ENCODE peak calls at places on chromosome 10, in six cellular contexts. One of them, this sample, is unnamed.

GRCh38 chr10:85919358-85920022 is 447.1 kb downstream of the GRID1 start:
- DNase-seq in esophagus muscularis mucosa: peak; percentile 80
- DNase-seq in tibial nerve: no peak
- DNase-seq in H1: no peak
- DNase-seq in suprapubic skin: no peak
- DNase-seq in A549: no peak
- DNase-seq in this sample: no peak

GRCh38 chr10:11469575-11470391 is 141.7 kb downstream of the USP6NL start:
- DNase-seq in esophagus muscularis mucosa: no peak
- DNase-seq in A549: no peak
- DNase-seq in suprapubic skin: no peak
- DNase-seq in H1: no peak
- DNase-seq in tibial nerve: no peak
- DNase-seq in this sample: no peak

GRCh38 chr10:110643670-110644597 is at the start of gene RBM20:
- DNase-seq in tibial nerve: no peak
- DNase-seq in A549: peak; percentile 56
- DNase-seq in H1: peak; percentile 75
- DNase-seq in suprapubic skin: no peak
- DNase-seq in esophagus muscularis mucosa: no peak
- DNase-seq in this sample: peak; percentile 69

GRCh38 chr10:18618995-18619394 is 32.4 kb downstream of the NSUN6 start:
- DNase-seq in A549: no peak
- DNase-seq in esophagus muscularis mucosa: no peak
- DNase-seq in H1: no peak
- DNase-seq in tibial nerve: no peak
- DNase-seq in suprapubic skin: no peak
- DNase-seq in this sample: no peak

GRCh38 chr10:133260895-133261725 is 15.6 kb downstream of the ADAM8 start:
- DNase-seq in H1: no peak
- DNase-seq in esophagus muscularis mucosa: no peak
- DNase-seq in suprapubic skin: no peak
- DNase-seq in A549: peak; percentile 60
- DNase-seq in tibial nerve: no peak
- DNase-seq in this sample: peak; percentile 82

GRCh38 chr10:14379556-14380330 is 49.0 kb upstream of the FRMD4A start:
- DNase-seq in suprapubic skin: no peak
- DNase-seq in A549: no peak
- DNase-seq in H1: no peak
- DNase-seq in tibial nerve: no peak
- DNase-seq in esophagus muscularis mucosa: no peak
- DNase-seq in this sample: no peak

GRCh38 chr10:107166378-107166777 is 1.9 kb upstream of the SORCS1 start:
- DNase-seq in H1: no peak
- DNase-seq in suprapubic skin: no peak
- DNase-seq in esophagus muscularis mucosa: no peak
- DNase-seq in tibial nerve: no peak
- DNase-seq in A549: no peak
- DNase-seq in this sample: no peak

GRCh38 chr10:110214380-110214826 is 7.0 kb downstream of the MXI1 start:
- DNase-seq in A549: no peak
- DNase-seq in suprapubic skin: no peak
- DNase-seq in tibial nerve: no peak
- DNase-seq in H1: no peak
- DNase-seq in esophagus muscularis mucosa: peak; percentile 70
- DNase-seq in this sample: no peak

GRCh38 chr10:93138113-93138870 is 64.6 kb downstream of the CYP26A1 start:
- DNase-seq in tibial nerve: no peak
- DNase-seq in H1: no peak
- DNase-seq in suprapubic skin: no peak
- DNase-seq in A549: no peak
- DNase-seq in esophagus muscularis mucosa: no peak
- DNase-seq in this sample: no peak

GRCh38 chr10:59817806-59818205 is 64.6 kb upstream of the MRLN start:
- DNase-seq in tibial nerve: no peak
- DNase-seq in suprapubic skin: no peak
- DNase-seq in esophagus muscularis mucosa: no peak
- DNase-seq in H1: no peak
- DNase-seq in A549: no peak
- DNase-seq in this sample: no peak

GRCh38 chr10:44413416-44413815 is 28.5 kb upstream of the CXCL12 start:
- DNase-seq in tibial nerve: no peak
- DNase-seq in suprapubic skin: no peak
- DNase-seq in esophagus muscularis mucosa: no peak
- DNase-seq in H1: no peak
- DNase-seq in A549: no peak
- DNase-seq in this sample: no peak

GRCh38 chr10:72097448-72098300 is 9.3 kb upstream of the SPOCK2 start:
- DNase-seq in esophagus muscularis mucosa: peak; percentile 45
- DNase-seq in H1: no peak
- DNase-seq in A549: peak; percentile 98
- DNase-seq in suprapubic skin: no peak
- DNase-seq in tibial nerve: no peak
- DNase-seq in this sample: no peak

GRCh38 chr10:77197544-77197943 is 440.1 kb downstream of the KCNMA1 start:
- DNase-seq in esophagus muscularis mucosa: no peak
- DNase-seq in suprapubic skin: no peak
- DNase-seq in A549: no peak
- DNase-seq in H1: no peak
- DNase-seq in tibial nerve: no peak
- DNase-seq in this sample: no peak

GRCh38 chr10:77195101-77195500 is 442.5 kb downstream of the KCNMA1 start:
- DNase-seq in suprapubic skin: no peak
- DNase-seq in tibial nerve: no peak
- DNase-seq in esophagus muscularis mucosa: no peak
- DNase-seq in H1: no peak
- DNase-seq in A549: peak; percentile 69
- DNase-seq in this sample: peak; percentile 91

GRCh38 chr10:77201135-77202111 is 436.2 kb downstream of the KCNMA1 start:
- DNase-seq in esophagus muscularis mucosa: no peak
- DNase-seq in suprapubic skin: no peak
- DNase-seq in tibial nerve: no peak
- DNase-seq in H1: no peak
- DNase-seq in A549: no peak
- DNase-seq in this sample: peak; percentile 79

GRCh38 chr10:77192402-77192801 is 445.2 kb downstream of the KCNMA1 start:
- DNase-seq in A549: no peak
- DNase-seq in esophagus muscularis mucosa: no peak
- DNase-seq in H1: no peak
- DNase-seq in tibial nerve: no peak
- DNase-seq in suprapubic skin: no peak
- DNase-seq in this sample: no peak

GRCh38 chr10:77196616-77197015 is 441.0 kb downstream of the KCNMA1 start:
- DNase-seq in tibial nerve: no peak
- DNase-seq in A549: no peak
- DNase-seq in H1: no peak
- DNase-seq in suprapubic skin: no peak
- DNase-seq in esophagus muscularis mucosa: no peak
- DNase-seq in this sample: no peak
- H3K4me3 ChIP-seq in tibial nerve: no peak overlapping the region
- H3K4me3 ChIP-seq in A549: no peak overlapping the region
- H3K4me3 ChIP-seq in H1: no peak overlapping the region
- H3K4me3 ChIP-seq in suprapubic skin: no peak overlapping the region
- H3K4me3 ChIP-seq in esophagus muscularis mucosa: no peak overlapping the region
- H3K4me3 ChIP-seq in this sample: no peak overlapping the region

GRCh38 chr10:4622374-4622773 is 203.6 kb upstream of the AKR1E2 start:
- DNase-seq in suprapubic skin: no peak
- DNase-seq in esophagus muscularis mucosa: no peak
- DNase-seq in A549: no peak
- DNase-seq in tibial nerve: no peak
- DNase-seq in H1: no peak
- DNase-seq in this sample: no peak
- H3K9me3 ChIP-seq in suprapubic skin: no peaks in the 10 kb centered on the region
- H3K9me3 ChIP-seq in esophagus muscularis mucosa: no peaks in the 10 kb centered on the region
- H3K9me3 ChIP-seq in A549: peaks cover 8% of the 10 kb centered on the region
- H3K9me3 ChIP-seq in tibial nerve: no peaks in the 10 kb centered on the region
- H3K9me3 ChIP-seq in H1: no peaks in the 10 kb centered on the region
- H3K9me3 ChIP-seq in this sample: no peaks in the 10 kb centered on the region

DNA sequence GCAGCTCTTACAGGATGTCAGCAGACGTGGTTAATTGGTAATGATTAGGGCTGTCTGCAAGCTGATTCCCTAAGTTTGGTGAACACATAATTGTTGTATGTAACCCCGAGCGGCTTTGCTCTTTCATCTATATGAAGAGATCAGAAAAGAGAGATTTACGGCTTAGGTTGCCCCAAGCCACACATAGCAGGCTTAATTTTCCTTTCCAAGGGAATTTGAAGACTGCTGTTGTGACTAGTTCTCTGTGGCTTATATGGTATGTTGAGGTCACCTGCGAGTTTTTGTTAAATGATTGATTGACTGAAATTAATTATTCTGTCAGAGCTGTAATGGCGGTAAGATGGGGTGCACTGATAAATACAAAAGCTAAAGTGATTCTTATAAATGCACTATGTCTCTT is 759.4 kb downstream of the LRMDA start:
- DNase-seq in H1: no peak
- DNase-seq in esophagus muscularis mucosa: no peak
- DNase-seq in tibial nerve: no peak
- DNase-seq in suprapubic skin: no peak
- DNase-seq in A549: no peak
- DNase-seq in this sample: no peak
- TF ChIP-seq EP300 in H1: no peak
- TF ChIP-seq EP300 in esophagus muscularis mucosa: no peak
- TF ChIP-seq EP300 in tibial nerve: no peak
- TF ChIP-seq EP300 in suprapubic skin: no peak
- TF ChIP-seq EP300 in A549: no peak
- TF ChIP-seq EP300 in this sample: no peak

DNA sequence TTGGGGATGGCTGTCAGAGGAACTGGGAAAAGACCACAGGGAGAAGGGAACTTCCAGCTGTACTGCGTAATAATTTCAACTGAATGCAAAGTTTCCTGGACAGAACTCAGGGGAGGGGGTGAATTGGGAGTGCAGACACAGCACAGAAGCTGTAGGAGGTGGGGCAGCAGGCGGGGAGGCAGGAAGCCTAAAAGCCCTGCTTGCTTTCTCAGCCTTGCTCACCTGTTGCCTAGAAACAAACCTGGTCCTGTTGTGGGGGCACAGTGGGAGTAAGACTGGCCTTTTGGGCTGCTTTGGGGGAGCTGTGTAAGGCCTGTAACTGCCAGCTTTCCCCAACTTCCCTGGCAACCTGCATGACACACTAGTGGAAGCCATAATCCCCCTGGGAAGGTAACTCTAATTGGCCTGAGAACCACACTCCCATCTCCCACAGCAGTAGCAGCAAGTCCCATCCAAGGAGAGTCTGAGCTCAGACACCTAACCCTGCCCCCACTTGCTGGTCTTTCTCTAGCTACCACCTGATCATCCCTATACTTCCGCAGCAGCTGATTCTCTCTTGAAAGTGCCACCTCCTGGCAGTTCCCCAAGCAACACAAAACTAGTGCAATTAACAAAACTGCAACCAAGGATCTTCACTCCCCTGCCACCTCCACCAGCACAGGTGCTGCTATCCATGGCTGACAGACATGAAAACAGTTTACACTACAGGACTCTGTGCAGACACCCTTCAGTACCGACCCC is 1239.3 kb downstream of the SORCS1 start:
- DNase-seq in tibial nerve: no peak
- DNase-seq in A549: no peak
- DNase-seq in esophagus muscularis mucosa: no peak
- DNase-seq in suprapubic skin: no peak
- DNase-seq in H1: peak; percentile 45
- DNase-seq in this sample: no peak
- H3K4me3 ChIP-seq in tibial nerve: no peak overlapping the region
- H3K4me3 ChIP-seq in A549: no peak overlapping the region
- H3K4me3 ChIP-seq in esophagus muscularis mucosa: no peak overlapping the region
- H3K4me3 ChIP-seq in suprapubic skin: no peak overlapping the region
- H3K4me3 ChIP-seq in H1: no peak overlapping the region
- H3K4me3 ChIP-seq in this sample: no peak overlapping the region

GRCh38 chr10:52966904-52967303 is 194.3 kb upstream of the MBL2 start:
- DNase-seq in H1: no peak
- DNase-seq in esophagus muscularis mucosa: no peak
- DNase-seq in suprapubic skin: no peak
- DNase-seq in A549: no peak
- DNase-seq in tibial nerve: no peak
- DNase-seq in this sample: no peak

GRCh38 chr10:52961298-52961697 is 188.7 kb upstream of the MBL2 start:
- DNase-seq in esophagus muscularis mucosa: no peak
- DNase-seq in suprapubic skin: no peak
- DNase-seq in H1: no peak
- DNase-seq in tibial nerve: no peak
- DNase-seq in A549: no peak
- DNase-seq in this sample: no peak

GRCh38 chr10:52965938-52966401 is 193.4 kb upstream of the MBL2 start:
- DNase-seq in H1: no peak
- DNase-seq in suprapubic skin: no peak
- DNase-seq in esophagus muscularis mucosa: no peak
- DNase-seq in A549: no peak
- DNase-seq in tibial nerve: no peak
- DNase-seq in this sample: no peak

GRCh38 chr10:52967806-52968795 is 195.5 kb upstream of the MBL2 start:
- DNase-seq in H1: no peak
- DNase-seq in suprapubic skin: no peak
- DNase-seq in tibial nerve: no peak
- DNase-seq in esophagus muscularis mucosa: no peak
- DNase-seq in A549: no peak
- DNase-seq in this sample: no peak

DNA sequence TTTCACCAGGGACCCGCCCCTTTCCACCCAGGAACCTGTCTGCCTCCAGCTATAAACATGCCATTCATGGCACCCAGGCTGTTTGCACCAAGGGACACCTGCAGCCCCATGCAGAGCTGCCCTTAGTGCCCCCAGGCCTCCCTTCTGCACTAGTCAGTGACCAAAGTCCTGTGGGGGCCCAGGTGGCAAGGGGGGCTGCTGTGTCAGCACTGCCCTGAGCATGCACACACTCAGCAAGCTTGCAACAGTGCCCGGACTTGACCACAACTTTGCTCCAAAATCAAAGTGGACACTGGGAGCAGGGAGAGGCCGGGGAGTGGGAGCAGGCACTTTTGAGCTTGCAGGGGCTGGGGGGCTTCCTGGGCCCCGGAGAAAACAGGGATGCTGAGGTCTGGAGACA is 192.9 kb upstream of the MBL2 start:
- DNase-seq in esophagus muscularis mucosa: no peak
- DNase-seq in A549: no peak
- DNase-seq in tibial nerve: no peak
- DNase-seq in suprapubic skin: no peak
- DNase-seq in H1: no peak
- DNase-seq in this sample: no peak
- H3K9me3 ChIP-seq in esophagus muscularis mucosa: no peaks in the 10 kb centered on the region
- H3K9me3 ChIP-seq in A549: no peaks in the 10 kb centered on the region
- H3K9me3 ChIP-seq in tibial nerve: no peaks in the 10 kb centered on the region
- H3K9me3 ChIP-seq in suprapubic skin: no peaks in the 10 kb centered on the region
- H3K9me3 ChIP-seq in H1: no peaks in the 10 kb centered on the region
- H3K9me3 ChIP-seq in this sample: no peaks in the 10 kb centered on the region

DNA sequence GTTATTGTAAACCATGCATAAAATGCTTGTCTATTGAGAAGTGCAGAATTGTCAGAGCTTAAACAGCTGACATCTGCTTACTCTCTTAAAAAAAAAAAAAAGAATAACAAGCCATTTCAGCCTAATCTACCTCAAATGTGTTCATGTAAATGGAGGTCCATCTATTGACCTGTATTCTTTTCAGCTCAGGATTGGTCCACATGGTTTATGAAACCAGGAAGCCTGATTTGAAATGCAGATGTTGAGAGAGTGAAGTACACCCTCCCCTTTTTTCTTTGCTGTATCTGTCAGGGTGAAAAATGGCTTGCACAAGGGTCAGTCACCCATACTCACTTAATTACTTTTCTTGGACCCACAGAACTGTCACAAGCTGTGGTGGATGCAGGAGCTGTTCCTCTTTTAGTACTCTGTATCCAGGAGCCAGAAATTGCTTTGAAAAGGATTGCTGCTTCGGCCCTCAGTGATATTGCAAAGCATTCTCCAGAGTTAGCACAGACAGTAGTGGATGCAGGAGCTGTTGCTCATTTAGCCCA is 41.2 kb downstream of the SPAG6 start:
- DNase-seq in esophagus muscularis mucosa: no peak
- DNase-seq in A549: no peak
- DNase-seq in tibial nerve: no peak
- DNase-seq in suprapubic skin: no peak
- DNase-seq in H1: no peak
- DNase-seq in this sample: no peak
- TF ChIP-seq EP300 in esophagus muscularis mucosa: no peak
- TF ChIP-seq EP300 in A549: no peak
- TF ChIP-seq EP300 in tibial nerve: no peak
- TF ChIP-seq EP300 in suprapubic skin: no peak
- TF ChIP-seq EP300 in H1: no peak
- TF ChIP-seq EP300 in this sample: no peak

This sample was measured in sigmoid colon.